ENCODE peak calls at places on chromosome X, in six cellular contexts. One of them, this sample, is unnamed.
A peak's percentile ranks its signal among the peaks of the same experiment; 100 is the strongest.

GRCh38 chrX:63657821-63658220 is 127.2 kb downstream of the ARHGEF9 start:
- DNase-seq in lung: peak; percentile 53
- DNase-seq in heart left ventricle: peak; percentile 56
- DNase-seq in mammary epithelial cell: peak; percentile 6
- DNase-seq in adrenal gland: peak; percentile 54
- DNase-seq in cardiac muscle cell: peak; percentile 7
- DNase-seq in this sample: peak; percentile 24

GRCh38 chrX:48531359-48531954 is 8.1 kb upstream of the TBC1D25 start:
- DNase-seq in adrenal gland: no peak
- DNase-seq in mammary epithelial cell: peak; percentile 75
- DNase-seq in lung: no peak
- DNase-seq in heart left ventricle: no peak
- DNase-seq in cardiac muscle cell: no peak
- DNase-seq in this sample: no peak

GRCh38 chrX:46268429-46268828 is 276.8 kb downstream of the ZNF674 start:
- DNase-seq in cardiac muscle cell: no peak
- DNase-seq in mammary epithelial cell: peak; percentile 85
- DNase-seq in heart left ventricle: no peak
- DNase-seq in lung: no peak
- DNase-seq in adrenal gland: no peak
- DNase-seq in this sample: no peak

GRCh38 chrX:141375011-141375730 is 132.9 kb upstream of the SPANXC start:
- DNase-seq in heart left ventricle: no peak
- DNase-seq in lung: no peak
- DNase-seq in adrenal gland: no peak
- DNase-seq in cardiac muscle cell: peak; percentile 23
- DNase-seq in mammary epithelial cell: no peak
- DNase-seq in this sample: no peak

GRCh38 chrX:31349515-31349914 is 277.7 kb upstream of the FTHL17 start:
- DNase-seq in cardiac muscle cell: no peak
- DNase-seq in lung: no peak
- DNase-seq in adrenal gland: no peak
- DNase-seq in mammary epithelial cell: no peak
- DNase-seq in heart left ventricle: no peak
- DNase-seq in this sample: no peak

GRCh38 chrX:1727531-1728027 is 112.7 kb downstream of the ASMT start:
- DNase-seq in mammary epithelial cell: peak; percentile 89
- DNase-seq in cardiac muscle cell: no peak
- DNase-seq in lung: no peak
- DNase-seq in adrenal gland: peak; percentile 50
- DNase-seq in heart left ventricle: no peak
- DNase-seq in this sample: no peak

GRCh38 chrX:136477026-136477425 is 10.7 kb upstream of the BRS3 start:
- DNase-seq in mammary epithelial cell: no peak
- DNase-seq in lung: no peak
- DNase-seq in adrenal gland: no peak
- DNase-seq in cardiac muscle cell: no peak
- DNase-seq in heart left ventricle: no peak
- DNase-seq in this sample: no peak

GRCh38 chrX:13898603-13899002 is 81.7 kb upstream of the GPM6B start:
- DNase-seq in mammary epithelial cell: peak; percentile 88
- DNase-seq in lung: no peak
- DNase-seq in cardiac muscle cell: no peak
- DNase-seq in adrenal gland: no peak
- DNase-seq in heart left ventricle: no peak
- DNase-seq in this sample: no peak

GRCh38 chrX:111168314-111168713 is 72.3 kb downstream of the PAK3 start:
- DNase-seq in lung: no peak
- DNase-seq in heart left ventricle: no peak
- DNase-seq in mammary epithelial cell: peak; percentile 12
- DNase-seq in cardiac muscle cell: peak; percentile 34
- DNase-seq in adrenal gland: no peak
- DNase-seq in this sample: no peak

GRCh38 chrX:70998402-70999027 is 67.6 kb upstream of the SLC7A3 start:
- DNase-seq in adrenal gland: peak; percentile 60
- DNase-seq in heart left ventricle: peak; percentile 16
- DNase-seq in lung: no peak
- DNase-seq in mammary epithelial cell: peak; percentile 84
- DNase-seq in cardiac muscle cell: peak; percentile 51
- DNase-seq in this sample: no peak

GRCh38 chrX:129737921-129738320 is 858 bp upstream of the XPNPEP2 start:
- DNase-seq in adrenal gland: no peak
- DNase-seq in lung: no peak
- DNase-seq in mammary epithelial cell: peak; percentile 55
- DNase-seq in heart left ventricle: no peak
- DNase-seq in cardiac muscle cell: no peak
- DNase-seq in this sample: no peak

GRCh38 chrX:72003811-72004750 is 93.4 kb downstream of the NHSL2 start:
- DNase-seq in heart left ventricle: peak; percentile 66
- DNase-seq in cardiac muscle cell: peak; percentile 59
- DNase-seq in lung: no peak
- DNase-seq in adrenal gland: no peak
- DNase-seq in mammary epithelial cell: peak; percentile 10
- DNase-seq in this sample: peak; percentile 50

GRCh38 chrX:30622361-30622760 is 30.9 kb upstream of the GK start:
- DNase-seq in mammary epithelial cell: no peak
- DNase-seq in adrenal gland: no peak
- DNase-seq in cardiac muscle cell: no peak
- DNase-seq in heart left ventricle: no peak
- DNase-seq in lung: no peak
- DNase-seq in this sample: no peak

GRCh38 chrX:39900788-39901170 is 197.0 kb downstream of the BCOR start:
- DNase-seq in heart left ventricle: no peak
- DNase-seq in mammary epithelial cell: no peak
- DNase-seq in lung: no peak
- DNase-seq in cardiac muscle cell: no peak
- DNase-seq in adrenal gland: no peak
- DNase-seq in this sample: no peak

GRCh38 chrX:71158603-71159002 is 14.0 kb downstream of the NLGN3 start:
- DNase-seq in cardiac muscle cell: no peak
- DNase-seq in lung: no peak
- DNase-seq in adrenal gland: no peak
- DNase-seq in mammary epithelial cell: no peak
- DNase-seq in heart left ventricle: no peak
- DNase-seq in this sample: no peak

GRCh38 chrX:31223817-31224216 is 152.0 kb upstream of the FTHL17 start:
- DNase-seq in mammary epithelial cell: peak; percentile 83
- DNase-seq in lung: no peak
- DNase-seq in cardiac muscle cell: no peak
- DNase-seq in adrenal gland: no peak
- DNase-seq in heart left ventricle: no peak
- DNase-seq in this sample: no peak

GRCh38 chrX:96685205-96686099 is 810 bp downstream of the DIAPH2 start:
- DNase-seq in adrenal gland: peak; percentile 54
- DNase-seq in heart left ventricle: peak; percentile 24
- DNase-seq in lung: peak; percentile 41
- DNase-seq in cardiac muscle cell: peak; percentile 32
- DNase-seq in mammary epithelial cell: peak; percentile 48
- DNase-seq in this sample: peak; percentile 37

GRCh38 chrX:41922694-41923171 is 621 bp downstream of the CASK start:
- DNase-seq in mammary epithelial cell: peak; percentile 14
- DNase-seq in cardiac muscle cell: peak; percentile 71
- DNase-seq in lung: no peak
- DNase-seq in adrenal gland: peak; percentile 53
- DNase-seq in heart left ventricle: peak; percentile 38
- DNase-seq in this sample: peak; percentile 25

GRCh38 chrX:55187281-55187680 is 32.9 kb upstream of the PAGE5 start:
- DNase-seq in adrenal gland: peak; percentile 60
- DNase-seq in lung: no peak
- DNase-seq in cardiac muscle cell: no peak
- DNase-seq in mammary epithelial cell: peak; percentile 47
- DNase-seq in heart left ventricle: no peak
- DNase-seq in this sample: no peak

GRCh38 chrX:40644821-40645358 is 2.5 kb downstream of the CXorf38 start:
- DNase-seq in cardiac muscle cell: no peak
- DNase-seq in heart left ventricle: peak; percentile 48
- DNase-seq in lung: peak; percentile 51
- DNase-seq in adrenal gland: peak; percentile 84
- DNase-seq in mammary epithelial cell: peak; percentile 48
- DNase-seq in this sample: peak; percentile 55

GRCh38 chrX:53036149-53036548 is 12.4 kb upstream of the GPR173 start:
- DNase-seq in adrenal gland: no peak
- DNase-seq in lung: no peak
- DNase-seq in cardiac muscle cell: no peak
- DNase-seq in heart left ventricle: no peak
- DNase-seq in mammary epithelial cell: no peak
- DNase-seq in this sample: no peak

GRCh38 chrX:122906726-122907125 is 277.4 kb upstream of the GRIA3 start:
- DNase-seq in adrenal gland: no peak
- DNase-seq in mammary epithelial cell: no peak
- DNase-seq in heart left ventricle: no peak
- DNase-seq in lung: no peak
- DNase-seq in cardiac muscle cell: no peak
- DNase-seq in this sample: no peak

GRCh38 chrX:140149761-140150160 is 184.4 kb upstream of the CXorf66 start:
- DNase-seq in adrenal gland: no peak
- DNase-seq in heart left ventricle: no peak
- DNase-seq in mammary epithelial cell: no peak
- DNase-seq in cardiac muscle cell: no peak
- DNase-seq in lung: no peak
- DNase-seq in this sample: no peak
- TF ChIP-seq CTCF in adrenal gland: no peak
- TF ChIP-seq CTCF in heart left ventricle: no peak
- TF ChIP-seq CTCF in mammary epithelial cell: no peak
- TF ChIP-seq CTCF in cardiac muscle cell: no peak
- TF ChIP-seq CTCF in lung: no peak
- TF ChIP-seq CTCF in this sample: no peak

GRCh38 chrX:119990409-119990994 is 47.0 kb upstream of the NKAP start:
- DNase-seq in cardiac muscle cell: no peak
- DNase-seq in heart left ventricle: no peak
- DNase-seq in adrenal gland: no peak
- DNase-seq in mammary epithelial cell: no peak
- DNase-seq in lung: no peak
- DNase-seq in this sample: no peak
- H3K4me3 ChIP-seq in cardiac muscle cell: peak overlapping the region; percentile 14
- H3K4me3 ChIP-seq in heart left ventricle: peak overlapping the region; percentile 36
- H3K4me3 ChIP-seq in adrenal gland: no peak overlapping the region
- H3K4me3 ChIP-seq in mammary epithelial cell: peak overlapping the region; percentile 5
- H3K4me3 ChIP-seq in lung: no peak overlapping the region
- H3K4me3 ChIP-seq in this sample: peak overlapping the region; percentile 51

GRCh38 chrX:149631293-149632165 is at the start of gene TMEM185A:
- DNase-seq in heart left ventricle: peak; percentile 76
- DNase-seq in lung: peak; percentile 71
- DNase-seq in cardiac muscle cell: peak; percentile 78
- DNase-seq in mammary epithelial cell: peak; percentile 21
- DNase-seq in adrenal gland: peak; percentile 73
- DNase-seq in this sample: peak; percentile 84
- H3K27ac ChIP-seq in heart left ventricle: peak within 1 kb of the TSS; percentile 71
- H3K27ac ChIP-seq in lung: peak within 1 kb of the TSS; percentile 74
- H3K27ac ChIP-seq in cardiac muscle cell: peak within 1 kb of the TSS; percentile 85
- H3K27ac ChIP-seq in mammary epithelial cell: peak within 1 kb of the TSS; percentile 26
- H3K27ac ChIP-seq in adrenal gland: peak within 1 kb of the TSS; percentile 30
- H3K27ac ChIP-seq in this sample: peak within 1 kb of the TSS; percentile 63

GRCh38 chrX:94830717-94831116 is 1156.7 kb downstream of the FAM133A start:
- DNase-seq in cardiac muscle cell: no peak
- DNase-seq in mammary epithelial cell: no peak
- DNase-seq in lung: no peak
- DNase-seq in heart left ventricle: no peak
- DNase-seq in adrenal gland: no peak
- DNase-seq in this sample: no peak

GRCh38 chrX:94834226-94834625 is 1160.2 kb downstream of the FAM133A start:
- DNase-seq in lung: no peak
- DNase-seq in cardiac muscle cell: no peak
- DNase-seq in adrenal gland: no peak
- DNase-seq in mammary epithelial cell: no peak
- DNase-seq in heart left ventricle: no peak
- DNase-seq in this sample: no peak

GRCh38 chrX:94831364-94831763 is 1157.4 kb downstream of the FAM133A start:
- DNase-seq in adrenal gland: no peak
- DNase-seq in lung: no peak
- DNase-seq in heart left ventricle: no peak
- DNase-seq in cardiac muscle cell: peak; percentile 20
- DNase-seq in mammary epithelial cell: peak; percentile 1
- DNase-seq in this sample: no peak
- TF ChIP-seq CTCF in adrenal gland: peak; percentile 54
- TF ChIP-seq CTCF in lung: no peak
- TF ChIP-seq CTCF in heart left ventricle: peak; percentile 33
- TF ChIP-seq CTCF in cardiac muscle cell: peak; percentile 24
- TF ChIP-seq CTCF in mammary epithelial cell: peak; percentile 53
- TF ChIP-seq CTCF in this sample: peak; percentile 26

DNA sequence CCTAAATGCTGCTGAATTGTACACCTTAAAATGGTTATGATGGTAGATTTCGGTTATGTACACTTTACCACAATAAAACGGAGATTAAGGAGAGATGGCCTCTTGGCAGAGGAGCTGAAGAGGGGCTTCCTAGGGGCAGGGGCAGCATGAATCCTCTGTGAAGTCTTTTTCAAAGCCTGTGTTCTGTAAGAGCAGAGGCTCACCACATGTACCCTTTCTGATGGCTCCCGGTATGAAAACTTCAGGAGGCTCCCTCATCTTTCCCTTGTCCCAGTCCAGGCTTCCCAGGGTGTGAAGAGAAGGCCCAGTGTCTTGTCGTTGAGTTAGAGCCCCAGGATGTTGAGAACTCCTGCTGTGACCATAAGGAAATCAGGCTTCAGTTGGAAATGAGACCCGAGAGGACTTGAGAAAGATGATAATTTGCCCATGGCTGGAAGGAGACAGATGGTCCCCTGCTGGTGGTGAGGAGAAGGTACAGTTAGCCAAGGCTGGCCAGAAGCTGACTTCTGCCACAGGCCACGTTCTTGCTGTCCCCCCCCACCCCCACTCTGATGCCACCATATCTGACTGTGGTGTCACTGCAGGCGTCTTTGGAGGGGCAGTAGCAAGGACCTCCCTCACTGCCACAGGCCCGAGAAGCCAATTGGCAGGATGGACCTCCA is 31.8 kb upstream of the MTM1 start:
- DNase-seq in cardiac muscle cell: no peak
- DNase-seq in lung: no peak
- DNase-seq in mammary epithelial cell: no peak
- DNase-seq in heart left ventricle: no peak
- DNase-seq in adrenal gland: no peak
- DNase-seq in this sample: no peak
- H3K4me3 ChIP-seq in cardiac muscle cell: no peak overlapping the region
- H3K4me3 ChIP-seq in lung: no peak overlapping the region
- H3K4me3 ChIP-seq in mammary epithelial cell: no peak overlapping the region
- H3K4me3 ChIP-seq in heart left ventricle: no peak overlapping the region
- H3K4me3 ChIP-seq in adrenal gland: no peak overlapping the region
- H3K4me3 ChIP-seq in this sample: no peak overlapping the region

GRCh38 chrX:15474058-15474457 is 19.1 kb downstream of the PIR start:
- DNase-seq in lung: no peak
- DNase-seq in heart left ventricle: no peak
- DNase-seq in mammary epithelial cell: peak; percentile 55
- DNase-seq in adrenal gland: no peak
- DNase-seq in cardiac muscle cell: no peak
- DNase-seq in this sample: no peak
- H3K27ac ChIP-seq in lung: no peak overlapping the region
- H3K27ac ChIP-seq in heart left ventricle: no peak overlapping the region
- H3K27ac ChIP-seq in mammary epithelial cell: peak overlapping the region; percentile 99
- H3K27ac ChIP-seq in adrenal gland: no peak overlapping the region
- H3K27ac ChIP-seq in cardiac muscle cell: no peak overlapping the region
- H3K27ac ChIP-seq in this sample: no peak overlapping the region